ENCODE peak calls at places on chromosomes 11 and 22, in six cellular contexts. One of them, this sample, is unnamed.

GRCh38 chr11:7545611-7546010 is 31.8 kb downstream of the PPFIBP2 start:
- DNase-seq in suprapubic skin: no peak
- DNase-seq in colonic mucosa: no peak
- DNase-seq in RWPE1: no peak
- DNase-seq in GM13977: no peak
- DNase-seq in brain microvascular endothelial cell: no peak
- DNase-seq in this sample: no peak

GRCh38 chr11:18650353-18650752 is 16.2 kb upstream of the SPTY2D1 start:
- DNase-seq in suprapubic skin: no peak
- DNase-seq in colonic mucosa: no peak
- DNase-seq in RWPE1: no peak
- DNase-seq in GM13977: no peak
- DNase-seq in brain microvascular endothelial cell: no peak
- DNase-seq in this sample: no peak

GRCh38 chr11:3215346-3216026 is 3.1 kb downstream of the MRGPRG start:
- DNase-seq in suprapubic skin: peak; percentile 59
- DNase-seq in colonic mucosa: no peak
- DNase-seq in RWPE1: no peak
- DNase-seq in GM13977: no peak
- DNase-seq in brain microvascular endothelial cell: no peak
- DNase-seq in this sample: no peak

GRCh38 chr11:116577273-116577672 is 195.5 kb downstream of the BUD13 start:
- DNase-seq in suprapubic skin: no peak
- DNase-seq in colonic mucosa: no peak
- DNase-seq in RWPE1: no peak
- DNase-seq in GM13977: no peak
- DNase-seq in brain microvascular endothelial cell: no peak
- DNase-seq in this sample: no peak

GRCh38 chr11:65883058-65883761 is 3.6 kb downstream of the CTSW start:
- DNase-seq in suprapubic skin: no peak
- DNase-seq in colonic mucosa: no peak
- DNase-seq in RWPE1: no peak
- DNase-seq in GM13977: no peak
- DNase-seq in brain microvascular endothelial cell: no peak
- DNase-seq in this sample: no peak

GRCh38 chr11:1481483-1481825 is 5.1 kb downstream of the MOB2 start:
- DNase-seq in suprapubic skin: peak; percentile 25
- DNase-seq in colonic mucosa: no peak
- DNase-seq in RWPE1: no peak
- DNase-seq in GM13977: no peak
- DNase-seq in brain microvascular endothelial cell: no peak
- DNase-seq in this sample: no peak

GRCh38 chr11:70070736-70071135 is 7.4 kb upstream of the ANO1 start:
- DNase-seq in suprapubic skin: no peak
- DNase-seq in colonic mucosa: no peak
- DNase-seq in RWPE1: no peak
- DNase-seq in GM13977: no peak
- DNase-seq in brain microvascular endothelial cell: no peak
- DNase-seq in this sample: no peak

GRCh38 chr11:63814383-63814736 is 1.1 kb downstream of the SPINDOC start:
- DNase-seq in suprapubic skin: no peak
- DNase-seq in colonic mucosa: no peak
- DNase-seq in RWPE1: no peak
- DNase-seq in GM13977: no peak
- DNase-seq in brain microvascular endothelial cell: no peak
- DNase-seq in this sample: no peak

GRCh38 chr11:2516276-2517015 is 71.6 kb downstream of the KCNQ1 start:
- DNase-seq in suprapubic skin: peak; percentile 48
- DNase-seq in colonic mucosa: peak; percentile 14
- DNase-seq in RWPE1: no peak
- DNase-seq in GM13977: no peak
- DNase-seq in brain microvascular endothelial cell: no peak
- DNase-seq in this sample: peak; percentile 69

GRCh38 chr11:40722179-40722795 is 737.2 kb downstream of the LRRC4C start:
- DNase-seq in suprapubic skin: no peak
- DNase-seq in colonic mucosa: no peak
- DNase-seq in RWPE1: peak; percentile 26
- DNase-seq in GM13977: peak; percentile 28
- DNase-seq in brain microvascular endothelial cell: no peak
- DNase-seq in this sample: no peak

GRCh38 chr11:66048525-66049313 is at the start of gene GAL3ST3:
- DNase-seq in suprapubic skin: no peak
- DNase-seq in colonic mucosa: no peak
- DNase-seq in RWPE1: no peak
- DNase-seq in GM13977: peak; percentile 19
- DNase-seq in brain microvascular endothelial cell: no peak
- DNase-seq in this sample: no peak

GRCh38 chr11:76627541-76628082 is 42.9 kb downstream of the LRRC32 start:
- DNase-seq in suprapubic skin: no peak
- DNase-seq in colonic mucosa: no peak
- DNase-seq in RWPE1: no peak
- DNase-seq in GM13977: no peak
- DNase-seq in brain microvascular endothelial cell: no peak
- DNase-seq in this sample: peak; percentile 46

GRCh38 chr11:59918494-59918893 is 19.7 kb upstream of the OOSP1 start:
- DNase-seq in suprapubic skin: no peak
- DNase-seq in colonic mucosa: no peak
- DNase-seq in RWPE1: no peak
- DNase-seq in GM13977: no peak
- DNase-seq in brain microvascular endothelial cell: peak; percentile 43
- DNase-seq in this sample: no peak

GRCh38 chr11:74179234-74180126 is 8.4 kb downstream of the PPME1 start:
- DNase-seq in suprapubic skin: no peak
- DNase-seq in colonic mucosa: no peak
- DNase-seq in RWPE1: no peak
- DNase-seq in GM13977: no peak
- DNase-seq in brain microvascular endothelial cell: no peak
- DNase-seq in this sample: no peak

GRCh38 chr22:41507330-41508063 is 36.8 kb downstream of the POLR3H start:
- DNase-seq in suprapubic skin: no peak
- DNase-seq in colonic mucosa: no peak
- DNase-seq in RWPE1: no peak
- DNase-seq in GM13977: no peak
- DNase-seq in brain microvascular endothelial cell: no peak
- DNase-seq in this sample: no peak

GRCh38 chr22:41504397-41504796 is 35.5 kb downstream of the ACO2 start:
- DNase-seq in suprapubic skin: no peak
- DNase-seq in colonic mucosa: no peak
- DNase-seq in RWPE1: peak; percentile 26
- DNase-seq in GM13977: no peak
- DNase-seq in brain microvascular endothelial cell: peak; percentile 49
- DNase-seq in this sample: no peak

GRCh38 chr22:41512421-41513194 is 31.7 kb downstream of the POLR3H start:
- DNase-seq in suprapubic skin: no peak
- DNase-seq in colonic mucosa: no peak
- DNase-seq in RWPE1: peak; percentile 79
- DNase-seq in GM13977: no peak
- DNase-seq in brain microvascular endothelial cell: peak; percentile 63
- DNase-seq in this sample: peak; percentile 92

GRCh38 chr22:41511521-41511968 is 32.7 kb downstream of the POLR3H start:
- DNase-seq in suprapubic skin: no peak
- DNase-seq in colonic mucosa: no peak
- DNase-seq in RWPE1: no peak
- DNase-seq in GM13977: no peak
- DNase-seq in brain microvascular endothelial cell: no peak
- DNase-seq in this sample: no peak

GRCh38 chr22:41508770-41509170 is 35.5 kb downstream of the POLR3H start:
- DNase-seq in suprapubic skin: no peak
- DNase-seq in colonic mucosa: no peak
- DNase-seq in RWPE1: no peak
- DNase-seq in GM13977: no peak
- DNase-seq in brain microvascular endothelial cell: no peak
- DNase-seq in this sample: no peak
- TF ChIP-seq CTCF in suprapubic skin: no peak
- TF ChIP-seq CTCF in colonic mucosa: no peak
- TF ChIP-seq CTCF in RWPE1: no peak
- TF ChIP-seq CTCF in GM13977: no peak
- TF ChIP-seq CTCF in brain microvascular endothelial cell: peak; percentile 52
- TF ChIP-seq CTCF in this sample: no peak

GRCh38 chr22:38097557-38098409 is 12.7 kb downstream of the BAIAP2L2 start:
- DNase-seq in suprapubic skin: no peak
- DNase-seq in colonic mucosa: no peak
- DNase-seq in RWPE1: no peak
- DNase-seq in GM13977: no peak
- DNase-seq in brain microvascular endothelial cell: no peak
- DNase-seq in this sample: no peak
- TF ChIP-seq CTCF in suprapubic skin: peak; percentile 17
- TF ChIP-seq CTCF in colonic mucosa: no peak
- TF ChIP-seq CTCF in RWPE1: no peak
- TF ChIP-seq CTCF in GM13977: no peak
- TF ChIP-seq CTCF in brain microvascular endothelial cell: peak; percentile 71
- TF ChIP-seq CTCF in this sample: peak; percentile 43

DNA sequence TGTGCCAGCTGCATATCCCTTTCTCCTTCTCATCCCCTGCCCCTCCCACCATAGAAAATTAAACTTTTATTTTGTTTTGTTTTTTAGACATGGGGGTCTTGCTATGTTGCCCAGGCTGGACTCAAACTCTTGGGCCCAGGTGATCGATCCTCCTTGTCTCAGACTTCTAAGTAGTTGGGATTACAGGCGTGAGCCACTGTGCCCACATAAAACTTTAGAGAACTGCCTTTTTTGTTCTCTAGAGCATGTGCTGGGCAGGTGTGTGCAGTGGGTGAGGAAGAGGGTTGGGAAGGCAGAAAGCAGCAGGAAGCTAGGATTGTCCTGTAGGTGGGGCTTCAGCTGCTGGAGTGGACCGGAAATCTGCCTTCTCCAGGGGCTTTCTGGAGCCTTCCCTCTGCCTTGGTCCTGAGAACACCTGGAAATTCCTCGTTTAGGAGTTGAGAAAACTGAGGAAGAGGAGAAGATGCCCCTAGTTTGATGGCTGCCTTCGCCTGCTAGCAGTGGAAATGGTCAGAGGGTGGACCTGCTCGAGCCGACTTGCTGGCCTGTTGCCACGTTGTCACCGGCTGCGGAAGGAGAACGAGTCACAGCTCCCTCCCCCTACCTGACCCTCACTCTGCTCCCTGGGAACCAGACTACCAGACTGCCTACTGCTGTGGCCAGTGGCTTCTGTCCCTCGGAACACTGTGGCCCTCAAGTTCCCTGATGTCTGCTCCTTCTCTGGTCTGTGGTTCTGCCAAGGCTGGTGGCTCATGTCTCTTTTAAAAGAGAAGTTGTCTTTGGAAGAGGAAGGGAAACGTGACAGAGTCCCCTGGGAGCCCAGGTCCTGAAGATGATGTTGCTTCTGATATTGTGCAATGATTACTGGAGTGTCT is 4.0 kb downstream of the ST14 start:
- DNase-seq in suprapubic skin: no peak
- DNase-seq in colonic mucosa: peak; percentile 72
- DNase-seq in RWPE1: no peak
- DNase-seq in GM13977: no peak
- DNase-seq in brain microvascular endothelial cell: no peak
- DNase-seq in this sample: no peak
- TF ChIP-seq CTCF in suprapubic skin: no peak
- TF ChIP-seq CTCF in colonic mucosa: no peak
- TF ChIP-seq CTCF in RWPE1: no peak
- TF ChIP-seq CTCF in GM13977: no peak
- TF ChIP-seq CTCF in brain microvascular endothelial cell: peak; percentile 30
- TF ChIP-seq CTCF in this sample: no peak

DNA sequence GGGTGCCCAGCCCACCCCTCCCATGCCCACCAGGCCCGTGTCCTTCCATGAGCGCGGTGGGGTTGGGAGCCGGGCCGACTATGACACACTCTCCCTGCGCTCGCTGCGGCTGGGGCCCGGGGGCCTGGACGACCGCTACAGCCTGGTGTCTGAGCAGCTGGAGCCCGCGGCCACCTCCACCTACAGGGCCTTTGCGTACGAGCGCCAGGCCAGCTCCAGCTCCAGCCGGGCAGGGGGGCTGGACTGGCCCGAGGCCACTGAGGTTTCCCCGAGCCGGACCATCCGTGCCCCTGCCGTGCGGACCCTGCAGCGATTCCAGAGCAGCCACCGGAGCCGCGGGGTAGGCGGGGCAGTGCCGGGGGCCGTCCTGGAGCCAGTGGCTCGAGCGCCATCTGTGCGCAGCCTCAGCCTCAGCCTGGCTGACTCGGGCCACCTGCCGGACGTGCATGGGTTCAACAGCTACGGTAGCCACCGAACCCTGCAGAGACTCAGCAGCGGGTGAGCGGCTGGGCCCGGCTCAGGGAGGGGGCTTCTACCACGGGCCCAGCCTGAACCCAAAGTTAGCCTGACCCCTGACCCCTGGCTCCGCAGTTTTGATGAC is 3.0 kb downstream of the PKP3 start:
- DNase-seq in suprapubic skin: no peak
- DNase-seq in colonic mucosa: peak; percentile 42
- DNase-seq in RWPE1: no peak
- DNase-seq in GM13977: peak; percentile 95
- DNase-seq in brain microvascular endothelial cell: peak; percentile 68
- DNase-seq in this sample: no peak
- TF ChIP-seq CTCF in suprapubic skin: no peak
- TF ChIP-seq CTCF in colonic mucosa: no peak
- TF ChIP-seq CTCF in RWPE1: no peak
- TF ChIP-seq CTCF in GM13977: peak; percentile 79
- TF ChIP-seq CTCF in brain microvascular endothelial cell: peak; percentile 71
- TF ChIP-seq CTCF in this sample: no peak

DNA sequence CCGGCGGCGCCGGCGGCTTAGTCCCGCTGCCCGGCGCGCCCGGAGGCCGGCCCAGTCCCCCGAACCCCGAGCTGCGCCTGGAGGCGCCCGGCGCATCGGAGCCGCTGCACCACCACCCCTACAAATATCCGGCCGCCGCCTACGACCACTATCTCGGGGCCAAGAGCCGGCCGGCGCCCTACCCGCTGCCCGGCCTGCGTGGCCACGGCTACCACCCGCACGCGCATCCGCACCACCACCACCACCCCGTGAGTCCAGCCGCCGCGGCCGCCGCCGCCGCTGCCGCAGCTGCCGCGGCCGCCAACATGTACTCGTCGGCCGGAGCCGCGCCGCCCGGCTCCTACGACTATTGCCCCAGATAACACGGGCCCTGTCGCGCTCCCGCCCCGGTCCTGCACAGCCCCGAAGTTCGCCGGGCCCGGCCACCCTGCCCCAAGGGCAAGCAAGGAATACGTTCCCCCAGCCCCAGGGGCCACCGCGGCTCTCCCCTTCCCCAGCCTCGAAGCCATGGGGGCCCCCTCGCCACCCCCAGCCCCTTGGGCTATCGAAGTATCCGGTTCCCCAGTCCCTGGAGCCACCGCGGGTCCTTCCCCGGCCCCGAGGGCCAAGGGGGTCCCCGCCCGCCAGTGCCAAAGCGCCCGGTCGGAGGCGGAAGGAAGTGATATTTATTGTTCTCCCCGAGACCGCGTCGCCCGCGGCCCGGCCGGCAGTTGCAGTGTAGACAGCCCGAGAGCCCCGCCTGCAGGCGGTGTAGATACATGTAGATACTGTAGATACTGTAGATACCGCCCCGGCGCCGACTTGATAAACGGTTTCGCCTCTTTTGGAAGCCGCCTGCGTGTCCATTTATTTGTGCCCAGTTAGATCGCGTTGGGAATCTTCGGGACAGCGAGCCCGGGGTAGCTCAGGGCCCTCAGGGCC is 6.2 kb downstream of the TBX1 start:
- DNase-seq in suprapubic skin: no peak
- DNase-seq in colonic mucosa: peak; percentile 60
- DNase-seq in RWPE1: peak; percentile 20
- DNase-seq in GM13977: peak; percentile 73
- DNase-seq in brain microvascular endothelial cell: peak; percentile 9
- DNase-seq in this sample: no peak
- TF ChIP-seq CTCF in suprapubic skin: peak; percentile 29
- TF ChIP-seq CTCF in colonic mucosa: no peak
- TF ChIP-seq CTCF in RWPE1: no peak
- TF ChIP-seq CTCF in GM13977: peak; percentile 24
- TF ChIP-seq CTCF in brain microvascular endothelial cell: peak; percentile 43
- TF ChIP-seq CTCF in this sample: no peak

GRCh38 chr11:112086422-112087191 is at the start of the genes SDHD and TIMM8B:
- DNase-seq in suprapubic skin: peak; percentile 98
- DNase-seq in colonic mucosa: peak; percentile 97
- DNase-seq in RWPE1: peak; percentile 96
- DNase-seq in GM13977: peak; percentile 90
- DNase-seq in brain microvascular endothelial cell: peak; percentile 95
- DNase-seq in this sample: peak; percentile 98
- TF ChIP-seq CTCF in suprapubic skin: peak; percentile 44
- TF ChIP-seq CTCF in colonic mucosa: no peak
- TF ChIP-seq CTCF in RWPE1: no peak
- TF ChIP-seq CTCF in GM13977: no peak
- TF ChIP-seq CTCF in brain microvascular endothelial cell: peak; percentile 67
- TF ChIP-seq CTCF in this sample: peak; percentile 48

This sample was measured in osteocyte.